ENCODE peak calls at places on chromosomes 16 and 17, in five cellular contexts. K, A, R, H and P are unnamed samples.

GRCh38 chr16:81384006-81384405 is 60.6 kb upstream of the CMIP start:
- DNase-seq in K (no peak), A (no peak), R (no peak), H (peak), P (no peak)

GRCh38 chr16:79370736-79371135 is 229.8 kb downstream of the MAF start:
- DNase-seq in K (peak), A (no peak), R (no peak), H (no peak), P (no peak)

GRCh38 chr17:60601443-60602384 is 1.7 kb downstream of the PPM1D start:
- DNase-seq in K (peak), A (no peak), R (peak), H (peak), P (no peak)

GRCh38 chr17:1779571-1780074 is 17.8 kb downstream of the SERPINF1 start:
- DNase-seq in K (no peak), A (peak), R (peak), H (peak), P (peak)

GRCh38 chr16:51276335-51276734 is 125.3 kb upstream of the SALL1 start:
- DNase-seq in K (no peak), A (no peak), R (peak), H (no peak), P (no peak)

GRCh38 chr16:73187163-73187562 is 139.2 kb upstream of the ZFHX3 start:
- DNase-seq in K (no peak), A (no peak), R (no peak), H (no peak), P (no peak)

GRCh38 chr16:8931864-8932263 is 31.8 kb downstream of the USP7 start:
- DNase-seq in K (peak), A (no peak), R (peak), H (peak), P (no peak)

GRCh38 chr17:36482611-36483504 is 3.6 kb upstream of the ZNHIT3 start:
- DNase-seq in K (peak), A (no peak), R (peak), H (peak), P (peak)

GRCh38 chr16:68083861-68084503 is 1.2 kb upstream of the NFATC3 start:
- DNase-seq in K (no peak), A (no peak), R (peak), H (peak), P (no peak)

GRCh38 chr17:45353047-45353446 is 36.2 kb upstream of the MAP3K14 start:
- DNase-seq in K (no peak), A (no peak), R (no peak), H (no peak), P (no peak)

GRCh38 chr17:2158011-2158410 is 103.1 kb downstream of the HIC1 start:
- DNase-seq in K (no peak), A (peak), R (peak), H (peak), P (peak)

GRCh38 chr16:66472961-66473610 is 46.0 kb downstream of the BEAN1 start:
- DNase-seq in K (no peak), A (no peak), R (no peak), H (no peak), P (no peak)

GRCh38 chr17:21304091-21304490 is 19.6 kb downstream of the MAP2K3 start:
- DNase-seq in K (no peak), A (no peak), R (no peak), H (no peak), P (no peak)

GRCh38 chr16:19415461-19415860 is 2.2 kb upstream of the TMC5 start:
- DNase-seq in K (no peak), A (no peak), R (no peak), H (no peak), P (no peak)

GRCh38 chr17:64781394-64781793 is 119.3 kb upstream of the SMURF2 start:
- DNase-seq in K (peak), A (no peak), R (peak), H (peak), P (no peak)

GRCh38 chr16:31128711-31129567 is 6.6 kb downstream of the PRSS8 start:
- DNase-seq in K (no peak), A (no peak), R (no peak), H (no peak), P (no peak)

GRCh38 chr16:89536886-89537548 is 23.5 kb upstream of the RPL13 start:
- DNase-seq in K (no peak), A (no peak), R (no peak), H (no peak), P (no peak)

GRCh38 chr17:17060001-17060929 is 18.0 kb downstream of the MPRIP start:
- DNase-seq in K (no peak), A (no peak), R (no peak), H (no peak), P (no peak)

GRCh38 chr16:15427648-15428239 is 6.6 kb upstream of the BMERB1 start:
- DNase-seq in K (no peak), A (no peak), R (peak), H (peak), P (peak)

GRCh38 chr16:23509763-23510153 is 536 bp downstream of the GGA2 start:
- DNase-seq in K (peak), A (no peak), R (peak), H (peak), P (no peak)

GRCh38 chr16:14196011-14196410 is 124.9 kb downstream of the MRTFB start:
- DNase-seq in K (no peak), A (no peak), R (no peak), H (peak), P (no peak)

GRCh38 chr17:29059281-29059680 is 16.3 kb downstream of the PIPOX start:
- DNase-seq in K (no peak), A (peak), R (peak), H (peak), P (no peak)

GRCh38 chr17:65102235-65102634 is 34.9 kb upstream of the RGS9 start:
- DNase-seq in K (no peak), A (no peak), R (no peak), H (no peak), P (no peak)

GRCh38 chr17:51059781-51060180 is 60.9 kb downstream of the SPAG9 start:
- DNase-seq in K (no peak), A (no peak), R (peak), H (peak), P (no peak)

GRCh38 chr17:57357392-57357784 is 101.1 kb downstream of the MSI2 start:
- DNase-seq in K (no peak), A (no peak), R (no peak), H (no peak), P (no peak)

GRCh38 chr17:79949646-79950292 is 85.9 kb downstream of the TBC1D16 start:
- DNase-seq in K (no peak), A (no peak), R (no peak), H (no peak), P (no peak)

GRCh38 chr17:79948918-79949645 is 86.6 kb downstream of the TBC1D16 start:
- DNase-seq in K (no peak), A (no peak), R (no peak), H (no peak), P (no peak)

GRCh38 chr17:79951361-79952264 is 84.1 kb downstream of the TBC1D16 start:
- DNase-seq in K (no peak), A (peak), R (peak), H (peak), P (peak)

GRCh38 chr17:79950711-79951110 is 85.0 kb downstream of the TBC1D16 start:
- DNase-seq in K (no peak), A (no peak), R (no peak), H (no peak), P (no peak)

DNA sequence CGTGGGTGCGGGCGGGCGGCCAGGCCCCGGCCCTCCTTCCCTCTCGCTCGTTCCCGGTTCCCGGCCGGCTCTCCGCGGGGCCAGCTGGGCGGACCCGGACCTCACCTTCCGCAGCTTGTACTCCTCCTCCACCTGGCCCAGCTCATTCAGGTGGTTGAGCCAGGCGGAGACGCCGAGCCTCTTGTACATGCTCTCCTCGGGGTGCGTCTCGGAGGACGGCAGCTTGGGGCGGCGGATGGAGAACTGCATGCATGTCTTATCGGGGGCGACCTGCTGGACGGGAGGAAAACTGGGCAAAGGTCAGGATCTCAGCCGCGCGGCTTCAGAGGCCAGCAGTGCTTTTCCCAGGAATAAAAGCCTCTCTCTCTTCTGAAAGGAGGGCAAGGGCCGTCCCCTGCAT is 85.4 kb downstream of the TBC1D16 start:
- DNase-seq in K (no peak), A (no peak), R (no peak), H (no peak), P (no peak)
- H3K4me3 ChIP-seq in K (no peak), A (no peak), R (no peak), H (no peak), P (no peak)

GRCh38 chr17:77446959-77447634 is 306.3 kb downstream of the SEC14L1 start:
- DNase-seq in K (no peak), A (no peak), R (peak), H (no peak), P (no peak)

GRCh38 chr17:77449908-77450741 is 309.4 kb downstream of the SEC14L1 start:
- DNase-seq in K (no peak), A (no peak), R (peak), H (peak), P (no peak)

GRCh38 chr17:77451271-77451893 is 310.6 kb downstream of the SEC14L1 start:
- DNase-seq in K (peak), A (no peak), R (peak), H (peak), P (no peak)

GRCh38 chr17:77450742-77451270 is 310.0 kb downstream of the SEC14L1 start:
- DNase-seq in K (no peak), A (no peak), R (no peak), H (no peak), P (no peak)

DNA sequence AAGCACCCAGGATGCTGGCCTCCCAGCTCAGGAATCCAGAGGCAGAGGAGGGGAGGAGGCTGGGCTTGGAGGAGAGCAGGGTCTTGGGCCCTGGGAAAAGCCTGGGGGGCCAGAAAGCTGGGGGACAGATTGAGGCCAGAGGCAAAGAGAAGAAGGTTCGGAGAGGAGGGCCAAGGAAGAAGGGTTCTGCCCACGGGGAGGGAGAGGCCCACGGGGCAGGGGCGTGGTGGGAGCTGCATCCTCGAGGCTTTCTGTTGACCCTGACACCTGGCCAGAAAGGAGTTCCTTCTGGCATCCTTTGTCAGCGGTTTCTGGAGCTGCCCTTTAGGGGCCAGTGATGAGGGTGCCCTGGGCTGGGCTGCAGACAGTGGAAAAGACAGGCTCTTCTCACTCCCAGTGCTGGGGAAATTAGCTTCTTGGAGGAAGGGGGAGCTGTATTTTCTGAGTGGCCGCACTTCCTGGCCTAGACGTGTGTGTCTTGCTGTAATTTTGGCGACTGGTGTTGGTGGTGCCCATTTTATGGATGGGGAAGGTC is 308.7 kb downstream of the SEC14L1 start:
- DNase-seq in K (no peak), A (no peak), R (no peak), H (no peak), P (no peak)
- H3K4me3 ChIP-seq in K (peak), A (no peak), R (peak), H (no peak), P (no peak)

GRCh38 chr17:39092672-39093250 is 58.7 kb downstream of the PLXDC1 start:
- DNase-seq in K (no peak), A (no peak), R (no peak), H (no peak), P (no peak)
- H3K4me3 ChIP-seq in K (peak), A (no peak), R (no peak), H (no peak), P (no peak)

GRCh38 chr16:57022445-57022844 is 33.1 kb downstream of the NLRC5 start:
- DNase-seq in K (no peak), A (no peak), R (no peak), H (no peak), P (no peak)
- H3K4me3 ChIP-seq in K (no peak), A (no peak), R (no peak), H (no peak), P (no peak)